ENCODE peak calls at places on chromosomes 13 and 19, in four cellular contexts. N is heart right ventricle; M is CD4-positive, alpha-beta memory T cell; V is ovary. L is an unnamed sample.
A peak's percentile ranks its signal among the peaks of the same experiment; 100 is the strongest.

GRCh38 chr19:48991011-48991609 is 2.0 kb downstream of the GYS1 start:
- DNase-seq in V (peak; percentile 18), N (no peak), M (no peak), L (no peak)

GRCh38 chr19:10315335-10316214 is at the start of gene FDX2:
- DNase-seq in V (peak; percentile 85), N (peak; percentile 92), M (peak; percentile 87), L (peak; percentile 76)

GRCh38 chr19:1453525-1454371 is 3.8 kb downstream of the APC2 start:
- DNase-seq in V (no peak), N (no peak), M (no peak), L (no peak)

GRCh38 chr19:14250870-14251269 is 44.9 kb upstream of the ADGRL1 start:
- DNase-seq in N (no peak), V (no peak), M (no peak), L (no peak)

GRCh38 chr19:3975144-3975543 is 4.2 kb upstream of the DAPK3 start:
- DNase-seq in N (no peak), V (no peak), M (no peak), L (no peak)

GRCh38 chr19:11541238-11541637 is 2.6 kb downstream of the CNN1 start:
- DNase-seq in V (no peak), M (no peak), N (no peak), L (no peak)

GRCh38 chr19:42091300-42092266 is 15.6 kb downstream of the ZNF574 start:
- DNase-seq in V (no peak), N (no peak), M (no peak), L (no peak)

GRCh38 chr19:54133957-54134590 is 3.5 kb upstream of the CNOT3 start:
- DNase-seq in M (no peak), V (no peak), N (no peak), L (no peak)

GRCh38 chr13:84279166-84279565 is 396.9 kb upstream of the SLITRK1 start:
- DNase-seq in V (no peak), N (no peak), M (no peak), L (no peak)

GRCh38 chr13:46810440-46810839 is 13.5 kb upstream of the ESD start:
- DNase-seq in N (no peak), V (no peak), M (no peak), L (no peak)

GRCh38 chr19:33408538-33408937 is 35.0 kb downstream of the CEBPG start:
- DNase-seq in M (no peak), N (no peak), V (no peak), L (no peak)

GRCh38 chr19:48654299-48655059 is 8.5 kb upstream of the CA11 start:
- DNase-seq in M (no peak), N (no peak), V (no peak), L (peak; percentile 60)

GRCh38 chr19:45467115-45467455 is 711 bp upstream of the FOSB start:
- DNase-seq in N (no peak), V (no peak), M (no peak), L (no peak)

GRCh38 chr13:37418490-37418889 is 180.1 kb downstream of the POSTN start:
- DNase-seq in M (no peak), N (no peak), V (no peak), L (no peak)

GRCh38 chr13:106520205-106521004 is 15.1 kb downstream of the EFNB2 start:
- DNase-seq in M (no peak), V (no peak), N (no peak), L (no peak)

GRCh38 chr13:98372886-98373285 is 195.8 kb upstream of the RNF113B start:
- DNase-seq in N (no peak), M (no peak), V (no peak), L (no peak)

GRCh38 chr13:40786568-40786996 is 2.8 kb upstream of the SLC25A15 start:
- DNase-seq in V (no peak), N (no peak), M (no peak), L (no peak)

GRCh38 chr19:1084024-1084868 is 10.9 kb downstream of the POLR2E start:
- DNase-seq in M (peak; percentile 29), N (no peak), V (no peak), L (no peak)

GRCh38 chr19:1455336-1456120 is 5.6 kb downstream of the APC2 start:
- DNase-seq in M (peak; percentile 55), N (no peak), V (no peak), L (peak; percentile 79)

GRCh38 chr13:29541400-29541799 is 54.1 kb downstream of the SLC7A1 start:
- DNase-seq in N (no peak), V (no peak), M (no peak), L (no peak)

GRCh38 chr19:55149078-55150003 is at the start of gene TNNT1:
- DNase-seq in M (no peak), V (no peak), N (no peak), L (no peak)

GRCh38 chr13:48994731-48995130 is 19.0 kb downstream of the FNDC3A start:
- DNase-seq in V (no peak), N (no peak), M (no peak), L (no peak)

GRCh38 chr13:101258071-101258470 is 158.2 kb downstream of the NALCN start:
- DNase-seq in M (no peak), N (no peak), V (no peak), L (no peak)

GRCh38 chr13:74290324-74290773 is 156.1 kb upstream of the KLF12 start:
- DNase-seq in V (peak; percentile 17), N (no peak), M (peak; percentile 43), L (peak; percentile 63)

GRCh38 chr19:48741222-48741999 is 1.0 kb upstream of the RASIP1 start:
- DNase-seq in N (peak; percentile 73), V (no peak), M (no peak), L (no peak)

GRCh38 chr19:42657551-42657950 is 62.8 kb upstream of the CEACAM8 start:
- DNase-seq in N (no peak), M (no peak), V (no peak), L (no peak)

GRCh38 chr19:17718467-17718987 is 753 bp upstream of the MAP1S start:
- DNase-seq in M (no peak), N (no peak), V (no peak), L (no peak)

DNA sequence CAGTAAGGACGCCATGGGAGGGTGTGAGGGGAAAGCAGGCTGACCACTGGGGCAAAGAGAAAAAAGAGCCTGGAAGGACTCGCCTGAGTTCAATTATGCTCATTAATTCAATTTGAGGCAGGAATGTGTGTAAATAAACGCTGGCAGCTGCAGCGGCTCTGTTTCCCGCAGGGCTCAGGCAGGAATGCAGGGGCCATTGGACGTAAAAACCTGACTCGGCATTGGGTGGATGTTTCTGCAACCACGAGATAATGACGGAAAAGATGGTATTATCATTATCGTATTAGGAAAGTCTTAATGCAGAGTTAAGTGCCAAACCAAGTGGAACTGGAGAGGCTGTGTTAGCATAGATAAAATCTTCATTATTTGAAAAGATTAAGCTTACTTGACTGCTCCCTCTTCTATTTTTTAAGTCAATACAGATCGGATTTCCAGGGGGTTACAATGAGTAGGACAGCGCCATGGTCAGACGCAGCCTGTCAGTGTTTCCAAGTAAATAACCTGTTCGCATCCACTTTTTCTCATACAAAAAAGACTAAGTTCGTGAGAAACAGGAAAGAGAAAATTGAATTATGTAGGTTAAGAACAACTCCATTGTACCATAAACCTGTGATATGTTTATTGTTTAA is 169.8 kb downstream of the SHISA2 start:
- DNase-seq in N (no peak), V (no peak), M (no peak), L (no peak)
- H3K4me3 ChIP-seq in N (no peak overlapping the region), V (no peak overlapping the region), M (no peak overlapping the region), L (no peak overlapping the region)

DNA sequence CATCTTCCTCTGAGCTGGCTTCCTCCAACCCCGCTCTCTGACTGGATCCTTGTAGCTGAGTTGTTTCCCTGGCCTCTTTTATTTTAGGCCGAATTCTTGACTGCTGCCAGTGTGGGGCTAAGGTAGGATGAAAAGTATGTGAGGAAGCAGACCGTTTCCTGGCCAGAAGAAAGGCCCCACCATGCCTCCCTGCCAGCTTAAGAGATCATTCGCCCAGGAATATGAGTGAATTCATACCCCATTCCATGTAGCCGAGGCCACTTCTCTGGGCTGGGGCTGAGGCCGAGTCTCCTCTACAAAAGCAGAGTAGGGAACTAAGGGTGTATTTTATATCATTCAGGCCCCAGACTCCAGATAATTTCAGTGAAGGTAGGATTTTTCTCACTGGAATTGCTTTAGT is 32.3 kb downstream of the NFIX start:
- DNase-seq in V (no peak), N (no peak), M (no peak), L (no peak)
- H3K4me3 ChIP-seq in V (peak overlapping the region; percentile 32), N (peak overlapping the region; percentile 56), M (no peak overlapping the region), L (no peak overlapping the region)

DNA sequence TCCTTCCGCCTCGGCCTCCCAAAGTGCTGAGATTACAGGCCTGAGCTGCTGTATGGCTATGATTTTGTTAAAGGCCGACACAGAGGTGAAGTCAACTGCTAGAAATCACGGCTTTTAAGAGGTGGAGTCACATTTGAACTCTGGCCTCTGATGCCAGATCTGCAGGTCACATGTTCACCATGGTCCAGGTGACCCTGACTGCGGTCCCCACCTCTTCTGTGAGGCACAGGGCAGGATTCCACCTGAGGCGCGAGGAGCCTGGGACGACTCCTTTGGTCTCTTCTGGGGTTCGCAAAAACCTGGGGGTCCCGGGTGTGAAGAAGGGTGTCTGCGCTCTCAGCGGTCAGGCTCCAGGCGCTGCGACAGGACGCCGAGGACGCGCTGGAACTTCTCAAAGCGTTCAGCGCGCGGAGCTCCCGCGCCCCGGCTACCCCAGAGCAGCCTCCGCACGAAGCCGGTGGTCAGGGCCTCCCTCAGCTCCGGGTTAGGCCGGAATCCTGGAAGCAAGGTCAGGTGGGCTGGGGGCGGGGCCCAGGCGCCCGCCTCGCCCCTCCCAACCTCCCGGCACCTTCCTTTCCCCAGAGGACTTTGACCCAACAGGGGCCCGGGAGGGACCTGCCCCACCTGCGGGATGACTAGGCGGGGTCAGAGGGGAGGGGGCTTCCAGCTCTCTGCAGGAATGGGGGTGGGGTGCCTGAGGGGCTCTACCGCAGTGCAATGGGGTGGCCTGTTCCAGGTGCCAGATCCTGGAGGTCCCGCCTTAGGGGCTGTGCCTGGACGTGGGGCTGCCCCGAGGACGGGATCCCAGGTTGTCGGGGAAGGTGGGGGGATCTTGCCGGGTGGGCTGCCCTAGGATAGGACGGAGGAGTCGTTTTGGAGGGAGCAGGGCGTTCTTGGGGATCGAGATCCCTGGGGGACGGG is 13.0 kb downstream of the TRIP10 start:
- DNase-seq in N (no peak), V (no peak), M (no peak), L (no peak)
- H3K4me3 ChIP-seq in N (peak overlapping the region; percentile 50), V (peak overlapping the region; percentile 13), M (no peak overlapping the region), L (peak overlapping the region; percentile 48)

DNA sequence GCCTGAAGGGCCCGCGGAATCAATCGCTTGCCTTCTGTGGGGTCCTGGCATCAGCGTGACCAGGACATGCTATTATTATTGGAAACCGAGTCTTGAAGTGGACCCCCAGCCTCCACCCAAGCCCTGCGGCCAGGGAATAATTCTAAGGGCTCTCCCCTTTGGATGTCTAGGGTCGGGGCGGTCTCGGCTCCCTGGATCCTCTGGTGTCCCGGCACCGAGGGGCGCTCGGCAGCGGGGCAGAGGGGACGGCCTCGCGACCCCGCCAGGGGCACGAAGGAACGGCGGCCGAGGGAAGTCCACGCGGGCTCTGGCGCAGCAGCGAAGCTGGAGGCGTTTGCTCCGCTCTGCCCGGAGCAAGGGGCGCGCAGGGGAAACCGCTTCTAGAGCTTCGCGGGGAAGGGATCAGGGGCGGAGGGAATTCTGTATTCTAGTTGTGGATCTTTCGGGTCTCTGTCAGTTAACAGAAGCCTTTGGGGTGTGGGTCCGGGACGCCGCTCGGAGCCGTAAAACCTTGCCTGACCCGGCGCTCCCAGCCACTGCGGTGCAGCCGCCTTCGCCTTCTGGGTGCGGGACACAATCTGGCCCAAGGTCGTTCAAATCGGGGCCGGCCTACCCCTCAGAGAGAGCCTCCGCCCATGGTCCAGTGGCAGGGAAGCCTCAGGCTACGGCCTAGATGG is 118.2 kb downstream of the KCNRG start:
- DNase-seq in M (no peak), N (no peak), V (no peak), L (no peak)
- H3K4me3 ChIP-seq in M (no peak overlapping the region), N (no peak overlapping the region), V (no peak overlapping the region), L (no peak overlapping the region)

L was measured in Jurkat, Clone E6-1.